ENCODE peak calls at places on chromosomes 1 and 21, in five cellular contexts. B is mucosa of descending colon, E is GM12864, I is brain microvascular endothelial cell, S is mammary epithelial cell. H is an unnamed sample.

GRCh38 chr1:208858738-208859137 is 614.6 kb upstream of the PLXNA2 start:
- DNase-seq in B (no peak), E (no peak), I (no peak), S (no peak), H (no peak)

GRCh38 chr1:22976461-22977243 is 4.0 kb upstream of the LACTBL1 start:
- DNase-seq in B (peak; percentile 72), E (peak; percentile 41), I (peak; percentile 83), S (peak; percentile 79), H (peak; percentile 88)

GRCh38 chr1:55445416-55445815 is 230.3 kb upstream of the USP24 start:
- DNase-seq in B (no peak), E (peak; percentile 2), I (no peak), S (no peak), H (no peak)

GRCh38 chr1:72438270-72438669 is 155.9 kb upstream of the NEGR1 start:
- DNase-seq in B (no peak), E (no peak), I (no peak), S (no peak), H (peak; percentile 29)

GRCh38 chr1:8443558-8444194 is 125.8 kb downstream of the SLC45A1 start:
- DNase-seq in B (no peak), E (no peak), I (no peak), S (no peak), H (no peak)

GRCh38 chr1:118826669-118827068 is 161.5 kb downstream of the TBX15 start:
- DNase-seq in B (no peak), E (no peak), I (no peak), S (peak; percentile 26), H (no peak)

GRCh38 chr1:51235611-51236547 is at the start of gene RNF11:
- DNase-seq in B (peak; percentile 95), E (peak; percentile 54), I (peak; percentile 85), S (peak; percentile 91), H (peak; percentile 90)

GRCh38 chr1:192445849-192446489 is 129.2 kb downstream of the RGS21 start:
- DNase-seq in B (peak; percentile 81), E (peak; percentile 18), I (peak; percentile 64), S (peak; percentile 4), H (peak; percentile 69)

GRCh38 chr1:100448371-100448770 is 89.6 kb upstream of the GPR88 start:
- DNase-seq in B (peak; percentile 47), E (no peak), I (no peak), S (no peak), H (no peak)

GRCh38 chr1:22652881-22653316 is at the start of gene C1QB:
- DNase-seq in B (no peak), E (no peak), I (no peak), S (no peak), H (no peak)

GRCh38 chr21:39453571-39454179 is 1.9 kb downstream of the SH3BGR start:
- DNase-seq in B (no peak), E (no peak), I (no peak), S (no peak), H (no peak)

GRCh38 chr1:112817555-112818373 is 102.6 kb upstream of the PPM1J start:
- DNase-seq in B (no peak), E (no peak), I (no peak), S (no peak), H (no peak)

GRCh38 chr1:109208431-109208830 is 5.3 kb upstream of the SARS1 start:
- DNase-seq in B (no peak), E (no peak), I (no peak), S (no peak), H (no peak)

GRCh38 chr1:173023343-173023742 is 27.4 kb downstream of the TNFSF18 start:
- DNase-seq in B (no peak), E (no peak), I (no peak), S (no peak), H (no peak)

GRCh38 chr1:64470670-64471217 is 815 bp downstream of the CACHD1 start:
- DNase-seq in B (peak; percentile 8), E (no peak), I (no peak), S (peak; percentile 32), H (peak; percentile 32)

GRCh38 chr21:21216013-21216412 is 217.8 kb downstream of the NCAM2 start:
- DNase-seq in B (no peak), E (no peak), I (no peak), S (no peak), H (no peak)

GRCh38 chr1:18581420-18581880 is 49.2 kb upstream of the PAX7 start:
- DNase-seq in B (peak; percentile 58), E (no peak), I (no peak), S (no peak), H (peak; percentile 1)
- TF ChIP-seq CTCF in B (peak; percentile 43), E (peak; percentile 91), I (peak; percentile 86), S (peak; percentile 70), H (peak; percentile 82)

GRCh38 chr21:42083361-42083690 is 12.2 kb downstream of the UMODL1 start:
- DNase-seq in B (no peak), E (no peak), I (no peak), S (no peak), H (no peak)
- H3K4me3 ChIP-seq in B (no peak overlapping the region), E (no peak overlapping the region), I (no peak overlapping the region), S (no peak overlapping the region), H (no peak overlapping the region)

GRCh38 chr1:232227171-232227740 is 402.7 kb downstream of the SIPA1L2 start:
- DNase-seq in B (no peak), E (no peak), I (no peak), S (no peak), H (no peak)
- TF ChIP-seq CTCF in B (no peak), E (no peak), I (no peak), S (no peak), H (no peak)

DNA sequence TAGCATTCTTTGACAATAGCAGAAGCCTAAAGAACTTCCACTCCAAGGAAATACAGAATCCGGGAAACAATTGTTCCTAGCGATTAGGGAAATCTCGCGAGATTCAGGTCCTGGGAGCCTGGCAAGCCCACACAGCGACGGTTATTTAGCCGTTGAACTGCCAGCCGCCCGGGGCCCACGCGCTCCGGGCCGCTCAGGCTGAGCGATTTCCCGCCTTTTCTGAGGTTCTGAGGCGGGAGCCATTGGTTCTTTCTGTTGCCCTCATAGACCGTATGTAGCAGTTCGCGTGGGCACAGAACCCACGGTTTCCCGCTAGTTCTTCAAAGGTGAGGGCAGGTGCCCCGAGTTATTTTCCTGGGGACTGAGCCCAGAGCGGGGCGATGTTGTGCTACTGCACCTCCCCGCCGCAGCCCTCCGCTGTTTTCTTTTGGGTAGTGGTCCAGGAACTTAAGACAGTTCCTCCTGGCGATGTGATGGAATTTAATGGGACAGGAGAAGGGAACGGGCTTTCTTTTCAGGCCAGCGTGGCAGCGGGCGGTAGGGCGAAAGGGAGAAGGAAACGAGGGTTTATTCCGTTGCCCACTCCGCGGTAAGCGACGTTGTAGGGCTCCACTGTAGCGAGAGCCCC is at the start of gene SYCP1:
- DNase-seq in B (no peak), E (no peak), I (no peak), S (peak; percentile 1), H (no peak)
- H3K4me3 ChIP-seq in B (no peak within 1 kb of the TSS), E (no peak within 1 kb of the TSS), I (peak within 1 kb of the TSS; percentile 17), S (no peak within 1 kb of the TSS), H (peak within 1 kb of the TSS; percentile 14)

GRCh38 chr1:41330588-41331545 is 30.4 kb upstream of the FOXO6 start:
- DNase-seq in B (no peak), E (no peak), I (no peak), S (no peak), H (no peak)
- TF ChIP-seq CTCF in B (no peak), E (no peak), I (peak; percentile 52), S (no peak), H (peak; percentile 38)

GRCh38 chr1:227562923-227563318 is 435 bp upstream of the ZNF678 start:
- DNase-seq in B (no peak), E (no peak), I (no peak), S (no peak), H (no peak)
- H3K4me3 ChIP-seq in B (no peak overlapping the region), E (peak overlapping the region; percentile 66), I (no peak overlapping the region), S (no peak overlapping the region), H (peak overlapping the region; percentile 84)

DNA sequence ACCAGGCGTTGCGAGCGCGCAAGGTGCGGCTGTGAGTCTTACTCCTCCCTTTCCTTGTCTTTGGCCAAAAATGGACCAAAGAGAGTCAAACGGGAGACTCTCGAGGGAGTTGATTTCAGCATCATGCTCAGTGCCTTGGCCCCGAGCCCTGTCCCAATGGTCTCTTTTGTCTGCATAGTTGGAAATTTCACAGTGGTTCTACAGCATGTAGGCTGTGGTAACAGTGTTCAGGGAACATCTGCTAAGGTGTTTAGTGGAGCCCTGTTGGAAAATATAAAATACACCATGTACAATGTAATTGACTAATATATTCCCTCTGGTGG is 2.7 kb downstream of the CACNA1E start:
- DNase-seq in B (no peak), E (no peak), I (no peak), S (no peak), H (no peak)
- TF ChIP-seq CTCF in B (no peak), E (peak; percentile 61), I (no peak), S (no peak), H (no peak)

GRCh38 chr1:40783001-40783905 is at the start of gene KCNQ4:
- DNase-seq in B (peak; percentile 61), E (no peak), I (no peak), S (no peak), H (no peak)
- H3K4me3 ChIP-seq in B (no peak within 1 kb of the TSS), E (peak within 1 kb of the TSS; percentile 37), I (peak within 1 kb of the TSS; percentile 29), S (peak within 1 kb of the TSS; percentile 33), H (peak within 1 kb of the TSS; percentile 17)

H was measured in astrocyte of the spinal cord.